ENCODE peak calls at places on chromosomes 7 and 10, in eight cellular contexts. U, Y, K, L, E, M, D and A are unnamed samples.

GRCh38 chr7:157577061-157577460 is 240.3 kb downstream of the DNAJB6 start:
- DNase-seq in U (no peak), Y (no peak), E (no peak), D (no peak), M (no peak), L (no peak), K (no peak), A (no peak)

GRCh38 chr10:59830601-59831259 is 75.6 kb downstream of the CCDC6 start:
- DNase-seq in U (no peak), K (peak; percentile 70), D (peak; percentile 27), L (no peak), Y (peak; percentile 34), E (peak; percentile 26), M (peak; percentile 48), A (no peak)

GRCh38 chr7:33686001-33686591 is 219.2 kb upstream of the BMPER start:
- DNase-seq in D (no peak), E (no peak), K (no peak), M (no peak), L (no peak), Y (no peak), U (no peak), A (no peak)

GRCh38 chr7:51647931-51648351 is 331.3 kb upstream of the COBL start:
- DNase-seq in U (no peak), M (peak; percentile 63), D (no peak), K (no peak), L (peak; percentile 53), Y (peak; percentile 76), E (no peak), A (no peak)

GRCh38 chr10:84608126-84608525 is 279.7 kb downstream of the CCSER2 start:
- DNase-seq in Y (no peak), D (peak; percentile 46), E (no peak), L (no peak), K (no peak), U (no peak), M (no peak), A (no peak)

GRCh38 chr7:153930681-153931080 is 121.5 kb upstream of the DPP6 start:
- DNase-seq in M (no peak), U (no peak), K (no peak), E (no peak), L (no peak), D (no peak), Y (no peak), A (no peak)

GRCh38 chr7:122884186-122884585 is 2.1 kb downstream of the CADPS2 start:
- DNase-seq in M (no peak), D (no peak), U (no peak), Y (no peak), E (no peak), L (no peak), K (no peak), A (no peak)

GRCh38 chr10:131431978-131432690 is 120.6 kb upstream of the TCERG1L start:
- DNase-seq in L (no peak), E (no peak), D (no peak), Y (no peak), M (no peak), U (no peak), K (no peak), A (no peak)

GRCh38 chr10:121380211-121380610 is 218.0 kb downstream of the FGFR2 start:
- DNase-seq in E (no peak), K (no peak), Y (no peak), U (no peak), M (no peak), D (no peak), L (no peak), A (no peak)

GRCh38 chr7:11911900-11912299 is 79.9 kb upstream of the THSD7A start:
- DNase-seq in M (no peak), L (no peak), U (no peak), D (no peak), Y (no peak), K (no peak), E (no peak), A (no peak)

GRCh38 chr7:99395616-99396327 is 12.6 kb downstream of the PDAP1 start:
- DNase-seq in E (no peak), L (no peak), K (no peak), M (no peak), D (no peak), U (no peak), Y (no peak), A (no peak)

GRCh38 chr7:30998180-30998579 is 34.4 kb downstream of the GHRHR start:
- DNase-seq in K (no peak), E (peak; percentile 53), Y (no peak), U (no peak), M (no peak), D (no peak), L (no peak), A (no peak)

GRCh38 chr7:128104109-128104742 is 73.0 kb upstream of the LRRC4 start:
- DNase-seq in M (no peak), K (peak; percentile 18), E (peak; percentile 26), D (peak; percentile 58), Y (no peak), U (no peak), L (no peak), A (no peak)

GRCh38 chr7:37915438-37915837 is 1.2 kb downstream of the SFRP4 start:
- DNase-seq in D (peak; percentile 16), U (no peak), M (no peak), Y (no peak), K (no peak), E (no peak), L (no peak), A (no peak)

GRCh38 chr10:13401142-13401541 is 53.0 kb upstream of the SEPHS1 start:
- DNase-seq in D (no peak), M (no peak), E (no peak), L (no peak), U (no peak), K (no peak), Y (no peak), A (no peak)

GRCh38 chr10:132254841-132255240 is 52.9 kb downstream of the STK32C start:
- DNase-seq in D (no peak), Y (no peak), L (no peak), U (no peak), E (no peak), M (no peak), K (no peak), A (no peak)

GRCh38 chr10:60280475-60280874 is 109.2 kb downstream of the ANK3 start:
- DNase-seq in M (no peak), E (no peak), K (no peak), D (no peak), L (no peak), U (no peak), Y (no peak), A (no peak)

GRCh38 chr7:87287738-87288341 is 57.6 kb upstream of the CROT start:
- DNase-seq in L (no peak), D (no peak), K (no peak), U (no peak), E (no peak), Y (no peak), M (no peak), A (no peak)

GRCh38 chr10:8404721-8405120 is 350.2 kb downstream of the GATA3 start:
- DNase-seq in M (no peak), U (no peak), K (no peak), E (no peak), D (peak; percentile 66), Y (peak; percentile 44), L (no peak), A (no peak)

GRCh38 chr10:77531441-77532001 is 106.1 kb downstream of the KCNMA1 start:
- DNase-seq in E (no peak), Y (peak; percentile 84), K (peak; percentile 86), D (peak; percentile 46), U (no peak), L (peak; percentile 36), M (no peak), A (no peak)

GRCh38 chr10:51344371-51344770 is 270.1 kb downstream of the PRKG1 start:
- DNase-seq in E (no peak), L (no peak), Y (no peak), M (no peak), U (no peak), K (no peak), D (no peak), A (no peak)

DNA sequence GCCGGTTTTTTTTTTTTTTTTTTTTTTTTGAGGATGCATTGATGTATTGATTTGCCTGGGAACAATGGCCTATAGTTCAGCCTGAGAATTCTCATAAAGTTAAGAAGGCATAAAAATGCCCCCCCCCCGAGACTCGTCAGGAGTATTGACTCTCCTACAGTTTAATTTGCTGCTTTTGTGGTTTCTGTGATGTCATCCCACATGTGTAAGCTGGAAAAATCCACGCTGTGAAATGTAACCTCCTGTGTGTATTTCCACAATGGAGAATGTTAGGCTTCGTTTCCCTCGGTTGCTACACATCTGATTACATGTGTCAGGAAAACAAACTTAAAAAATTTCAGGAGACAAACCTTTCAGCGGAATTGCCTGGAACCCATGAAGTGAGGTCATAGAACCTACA is 117.9 kb downstream of the FANK1 start:
- DNase-seq in K (peak; percentile 53), L (no peak), D (no peak), E (no peak), M (no peak), U (peak; percentile 76), Y (peak; percentile 91), A (no peak)
- TF ChIP-seq CTCF in K (no peak), L (no peak), D (no peak), E (no peak), M (no peak), U (no peak), Y (no peak), A (no peak)

GRCh38 chr7:6576024-6576866 is 1.0 kb upstream of the ZDHHC4 start:
- DNase-seq in Y (no peak), K (no peak), L (no peak), E (no peak), U (no peak), D (peak; percentile 48), M (no peak), A (no peak)
- TF ChIP-seq CTCF in Y (no peak), K (no peak), L (no peak), E (no peak), U (no peak), D (no peak), M (no peak), A (no peak)

GRCh38 chr10:33031815-33032320 is 73.8 kb upstream of the ITGB1 start:
- DNase-seq in E (no peak), L (no peak), U (no peak), K (no peak), D (peak; percentile 18), Y (no peak), M (no peak), A (no peak)

GRCh38 chr10:33035411-33035810 is 77.4 kb upstream of the ITGB1 start:
- DNase-seq in D (no peak), M (no peak), K (no peak), Y (no peak), L (no peak), E (no peak), U (no peak), A (no peak)

GRCh38 chr10:33031171-33031570 is 73.1 kb upstream of the ITGB1 start:
- DNase-seq in K (no peak), U (no peak), M (no peak), L (no peak), E (no peak), Y (no peak), D (no peak), A (no peak)

GRCh38 chr10:33034931-33035330 is 76.9 kb upstream of the ITGB1 start:
- DNase-seq in L (no peak), Y (no peak), U (no peak), D (no peak), E (no peak), M (no peak), K (no peak), A (no peak)

GRCh38 chr10:33032354-33033254 is 74.6 kb upstream of the ITGB1 start:
- DNase-seq in D (peak; percentile 10), L (no peak), Y (peak; percentile 86), K (peak; percentile 68), U (no peak), E (no peak), M (no peak), A (no peak)
- TF ChIP-seq CTCF in D (no peak), L (no peak), Y (no peak), K (no peak), U (no peak), E (no peak), M (no peak), A (no peak)

GRCh38 chr10:97629289-97629688 is 4.0 kb downstream of the MORN4 start:
- DNase-seq in L (no peak), D (no peak), M (no peak), E (no peak), Y (no peak), K (no peak), U (no peak), A (no peak)
- TF ChIP-seq CTCF in L (no peak), D (no peak), M (no peak), E (no peak), Y (no peak), K (no peak), U (no peak), A (no peak)